ENCODE peak calls at places on chromosomes 7 and 10, in nine cellular contexts. T, W, F, I, Q, L, E, S and M are unnamed samples.
A peak's percentile ranks its signal among the peaks of the same experiment; 100 is the strongest.

GRCh38 chr7:1494447-1494846 is 9.7 kb downstream of the INTS1 start:
- DNase-seq in S (no peak), F (no peak), T (no peak), Q (no peak), W (no peak), L (no peak), E (no peak), I (no peak), M (no peak)

GRCh38 chr10:122981066-122981464 is 864 bp downstream of the PSTK start:
- DNase-seq in E (peak; percentile 60), S (no peak), I (no peak), F (no peak), Q (no peak), T (no peak), L (no peak), W (no peak), M (no peak)

GRCh38 chr7:16504019-16504418 is 22.6 kb upstream of the LRRC72 start:
- DNase-seq in Q (no peak), I (no peak), W (no peak), T (no peak), F (no peak), E (no peak), S (no peak), L (no peak), M (no peak)

GRCh38 chr10:3625959-3626751 is 158.9 kb downstream of the KLF6 start:
- DNase-seq in T (no peak), W (no peak), Q (no peak), S (no peak), I (no peak), E (peak; percentile 31), F (no peak), L (no peak), M (no peak)

GRCh38 chr7:115350764-115351163 is 428.9 kb downstream of the MDFIC start:
- DNase-seq in Q (no peak), S (no peak), I (no peak), E (no peak), F (no peak), T (no peak), W (no peak), L (no peak), M (no peak)

GRCh38 chr10:102118867-102119266 is 1.3 kb downstream of the LDB1 start:
- DNase-seq in W (no peak), F (no peak), T (peak; percentile 55), S (no peak), I (peak; percentile 38), Q (peak; percentile 50), E (no peak), L (peak; percentile 32), M (no peak)

GRCh38 chr7:36871863-36872262 is 147.6 kb upstream of the AOAH start:
- DNase-seq in I (no peak), S (no peak), F (no peak), T (no peak), E (no peak), L (no peak), W (no peak), Q (no peak), M (no peak)

GRCh38 chr10:132851451-132851850 is 65.5 kb upstream of the NKX6-2 start:
- DNase-seq in T (no peak), E (no peak), W (no peak), F (no peak), S (no peak), L (no peak), Q (no peak), I (no peak), M (peak; percentile 48)

GRCh38 chr7:22154130-22154529 is 202.8 kb downstream of the RAPGEF5 start:
- DNase-seq in I (no peak), S (no peak), Q (no peak), E (peak; percentile 30), L (no peak), T (no peak), W (no peak), F (no peak), M (no peak)

GRCh38 chr10:59830601-59831259 is 75.6 kb downstream of the CCDC6 start:
- DNase-seq in S (peak; percentile 2), W (no peak), I (peak; percentile 39), Q (peak; percentile 32), E (peak; percentile 80), T (peak; percentile 67), F (no peak), L (no peak), M (no peak)

GRCh38 chr7:602341-603141 is 82.9 kb upstream of the PDGFA start:
- DNase-seq in F (peak; percentile 62), E (no peak), I (no peak), W (no peak), T (no peak), Q (no peak), S (no peak), L (no peak), M (no peak)

GRCh38 chr7:131583430-131583829 is 27.0 kb upstream of the PODXL start:
- DNase-seq in S (no peak), E (no peak), F (no peak), T (no peak), L (no peak), W (no peak), I (no peak), Q (no peak), M (no peak)

GRCh38 chr10:96448558-96448957 is 65.2 kb downstream of the TLL2 start:
- DNase-seq in F (no peak), E (no peak), L (no peak), I (no peak), Q (no peak), T (no peak), W (no peak), S (no peak), M (no peak)

GRCh38 chr7:142356166-142356565 is 98.3 kb upstream of the PRSS58 start:
- DNase-seq in S (no peak), L (no peak), Q (no peak), I (no peak), E (no peak), T (no peak), W (no peak), F (no peak), M (no peak)

GRCh38 chr10:34813626-34814227 is 1.4 kb downstream of the PARD3 start:
- DNase-seq in Q (peak; percentile 37), T (no peak), W (no peak), I (no peak), E (peak; percentile 62), F (no peak), L (no peak), S (no peak), M (no peak)

GRCh38 chr7:100880645-100881044 is 5.7 kb downstream of the SRRT start:
- DNase-seq in Q (no peak), F (no peak), W (no peak), I (no peak), S (no peak), E (no peak), L (no peak), T (peak; percentile 6), M (no peak)

GRCh38 chr10:104260775-104261115 is 6.1 kb downstream of the GSTO1 start:
- DNase-seq in E (peak; percentile 19), L (no peak), I (no peak), S (no peak), T (no peak), W (no peak), Q (no peak), F (no peak), M (no peak)

GRCh38 chr7:111011500-111011899 is 79.4 kb upstream of the LRRN3 start:
- DNase-seq in Q (no peak), I (no peak), L (no peak), S (no peak), T (no peak), W (no peak), E (no peak), F (no peak), M (no peak)

GRCh38 chr10:11793762-11794479 is 29.2 kb upstream of the PROSER2 start:
- DNase-seq in E (peak; percentile 72), F (no peak), I (peak; percentile 27), T (no peak), L (no peak), W (peak; percentile 31), Q (no peak), S (no peak), M (no peak)

GRCh38 chr7:150476285-150476684 is 25.9 kb downstream of the GIMAP8 start:
- DNase-seq in I (no peak), S (no peak), Q (no peak), T (no peak), L (no peak), E (no peak), F (no peak), W (no peak), M (no peak)

GRCh38 chr7:128914566-128915151 is 4.2 kb upstream of the KCP start:
- DNase-seq in S (no peak), F (no peak), W (no peak), E (no peak), I (no peak), L (no peak), Q (no peak), T (no peak), M (no peak)

GRCh38 chr10:88616250-88616977 is 29.9 kb downstream of the LIPJ start:
- DNase-seq in L (no peak), F (no peak), E (peak; percentile 7), T (peak; percentile 62), I (no peak), W (no peak), S (no peak), Q (no peak), M (no peak)

GRCh38 chr10:125232841-125233240 is 72.5 kb upstream of the CTBP2 start:
- DNase-seq in Q (no peak), W (no peak), T (no peak), E (no peak), F (no peak), S (no peak), L (no peak), I (no peak), M (no peak)

GRCh38 chr7:70694357-70694908 is 437.5 kb upstream of the GALNT17 start:
- DNase-seq in T (peak; percentile 57), L (no peak), F (no peak), I (peak; percentile 25), E (peak; percentile 81), Q (no peak), W (no peak), S (no peak), M (no peak)

GRCh38 chr7:127578036-127578684 is 7.2 kb downstream of the GCC1 start:
- DNase-seq in L (no peak), S (no peak), T (peak; percentile 46), Q (no peak), F (no peak), I (no peak), W (no peak), E (peak; percentile 32), M (no peak)

GRCh38 chr7:12565873-12566272 is 4.6 kb upstream of the SCIN start:
- DNase-seq in E (no peak), L (no peak), Q (no peak), F (no peak), I (no peak), T (no peak), W (no peak), S (no peak), M (no peak)